ENCODE peak calls at places on chromosomes 1 and 21, in seven cellular contexts. One of them, this sample, is unnamed.

GRCh38 chr1:114342376-114342775 is 168.6 kb downstream of the TRIM33 start:
- DNase-seq in breast epithelium: no peak
- DNase-seq in coronary artery: no peak
- DNase-seq in psoas muscle: no peak
- DNase-seq in A549: no peak
- DNase-seq in body of pancreas: no peak
- DNase-seq in neuronal stem cell: no peak
- DNase-seq in this sample: no peak

GRCh38 chr1:43796111-43796581 is 88.8 kb downstream of the ST3GAL3 start:
- DNase-seq in body of pancreas: no peak
- DNase-seq in neuronal stem cell: no peak
- DNase-seq in psoas muscle: no peak
- DNase-seq in coronary artery: no peak
- DNase-seq in breast epithelium: no peak
- DNase-seq in A549: no peak
- DNase-seq in this sample: no peak

GRCh38 chr1:10380594-10381275 is 18.1 kb upstream of the PGD start:
- DNase-seq in psoas muscle: no peak
- DNase-seq in coronary artery: no peak
- DNase-seq in neuronal stem cell: no peak
- DNase-seq in breast epithelium: no peak
- DNase-seq in A549: peak
- DNase-seq in body of pancreas: no peak
- DNase-seq in this sample: no peak

GRCh38 chr21:32886339-32886738 is 114.8 kb upstream of the PAXBP1 start:
- DNase-seq in A549: no peak
- DNase-seq in coronary artery: no peak
- DNase-seq in breast epithelium: no peak
- DNase-seq in body of pancreas: no peak
- DNase-seq in neuronal stem cell: no peak
- DNase-seq in psoas muscle: no peak
- DNase-seq in this sample: no peak

GRCh38 chr1:21607549-21608529 is 61.3 kb downstream of the RAP1GAP start:
- DNase-seq in breast epithelium: no peak
- DNase-seq in neuronal stem cell: peak
- DNase-seq in body of pancreas: peak
- DNase-seq in coronary artery: peak
- DNase-seq in psoas muscle: peak
- DNase-seq in A549: peak
- DNase-seq in this sample: no peak

GRCh38 chr1:44267438-44267837 is 54.2 kb downstream of the DMAP1 start:
- DNase-seq in neuronal stem cell: no peak
- DNase-seq in breast epithelium: no peak
- DNase-seq in A549: no peak
- DNase-seq in psoas muscle: no peak
- DNase-seq in body of pancreas: peak
- DNase-seq in coronary artery: no peak
- DNase-seq in this sample: no peak

GRCh38 chr1:211625040-211625439 is 46.1 kb upstream of the SLC30A1 start:
- DNase-seq in body of pancreas: no peak
- DNase-seq in breast epithelium: no peak
- DNase-seq in coronary artery: no peak
- DNase-seq in neuronal stem cell: no peak
- DNase-seq in A549: no peak
- DNase-seq in psoas muscle: no peak
- DNase-seq in this sample: no peak

GRCh38 chr1:28144203-28145135 is 32.0 kb downstream of the PTAFR start:
- DNase-seq in neuronal stem cell: no peak
- DNase-seq in body of pancreas: no peak
- DNase-seq in A549: no peak
- DNase-seq in breast epithelium: no peak
- DNase-seq in coronary artery: no peak
- DNase-seq in psoas muscle: no peak
- DNase-seq in this sample: no peak

GRCh38 chr1:161198877-161199431 is at the start of gene ADAMTS4:
- DNase-seq in breast epithelium: peak
- DNase-seq in neuronal stem cell: no peak
- DNase-seq in coronary artery: peak
- DNase-seq in body of pancreas: peak
- DNase-seq in A549: no peak
- DNase-seq in psoas muscle: peak
- DNase-seq in this sample: peak

GRCh38 chr1:225851810-225852209 is 30.4 kb downstream of the TMEM63A start:
- DNase-seq in breast epithelium: no peak
- DNase-seq in A549: no peak
- DNase-seq in psoas muscle: no peak
- DNase-seq in coronary artery: no peak
- DNase-seq in neuronal stem cell: no peak
- DNase-seq in body of pancreas: no peak
- DNase-seq in this sample: no peak

GRCh38 chr1:29635073-29635335 is 398.7 kb downstream of the PTPRU start:
- DNase-seq in breast epithelium: no peak
- DNase-seq in neuronal stem cell: no peak
- DNase-seq in body of pancreas: no peak
- DNase-seq in psoas muscle: no peak
- DNase-seq in A549: no peak
- DNase-seq in coronary artery: no peak
- DNase-seq in this sample: no peak

DNA sequence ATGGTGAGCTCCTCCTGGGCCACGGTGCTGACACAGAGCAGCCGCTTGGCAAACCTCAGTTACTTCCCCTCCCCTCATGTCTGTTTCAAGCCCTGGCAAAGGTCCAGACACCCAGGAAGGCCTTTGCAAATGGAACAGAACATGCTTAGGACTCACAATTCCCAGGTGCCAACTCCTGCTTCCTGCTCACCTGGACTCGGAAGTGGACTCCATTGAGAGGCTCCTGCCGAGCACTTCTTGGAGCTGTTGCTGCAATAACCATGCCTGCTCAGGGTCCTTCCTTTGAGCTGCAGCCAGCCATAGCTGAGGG is 10.7 kb downstream of the DCST2 start:
- DNase-seq in neuronal stem cell: no peak
- DNase-seq in body of pancreas: peak
- DNase-seq in breast epithelium: no peak
- DNase-seq in coronary artery: no peak
- DNase-seq in A549: no peak
- DNase-seq in psoas muscle: no peak
- DNase-seq in this sample: no peak
- H3K27ac ChIP-seq in neuronal stem cell: no peak
- H3K27ac ChIP-seq in body of pancreas: peak
- H3K27ac ChIP-seq in breast epithelium: no peak
- H3K27ac ChIP-seq in coronary artery: no peak
- H3K27ac ChIP-seq in A549: peak
- H3K27ac ChIP-seq in psoas muscle: no peak
- H3K27ac ChIP-seq in this sample: no peak

DNA sequence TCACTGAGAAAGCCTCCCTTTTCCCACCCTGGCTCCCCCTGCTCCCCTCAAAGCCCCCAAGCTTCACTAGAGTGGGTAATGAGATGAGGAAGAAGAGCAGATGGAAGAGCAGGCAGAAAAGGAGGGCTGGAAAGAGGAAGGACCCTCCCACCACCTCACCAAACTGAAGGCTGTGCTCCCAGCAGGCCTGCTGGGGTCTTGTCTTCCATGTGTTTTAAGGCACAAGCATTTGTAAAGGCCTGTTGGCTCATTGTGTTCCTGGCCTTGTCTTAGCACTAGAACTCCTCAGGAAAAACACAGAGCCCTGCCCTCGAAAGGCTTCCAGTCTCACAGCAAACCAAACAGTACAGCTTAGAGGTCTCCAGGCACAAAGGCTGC is 51.5 kb downstream of the TOMM20 start:
- DNase-seq in body of pancreas: no peak
- DNase-seq in breast epithelium: no peak
- DNase-seq in A549: no peak
- DNase-seq in psoas muscle: no peak
- DNase-seq in coronary artery: no peak
- DNase-seq in neuronal stem cell: no peak
- DNase-seq in this sample: no peak
- H3K27ac ChIP-seq in body of pancreas: peak
- H3K27ac ChIP-seq in breast epithelium: peak
- H3K27ac ChIP-seq in A549: peak
- H3K27ac ChIP-seq in psoas muscle: peak
- H3K27ac ChIP-seq in coronary artery: peak
- H3K27ac ChIP-seq in neuronal stem cell: no peak
- H3K27ac ChIP-seq in this sample: peak

DNA sequence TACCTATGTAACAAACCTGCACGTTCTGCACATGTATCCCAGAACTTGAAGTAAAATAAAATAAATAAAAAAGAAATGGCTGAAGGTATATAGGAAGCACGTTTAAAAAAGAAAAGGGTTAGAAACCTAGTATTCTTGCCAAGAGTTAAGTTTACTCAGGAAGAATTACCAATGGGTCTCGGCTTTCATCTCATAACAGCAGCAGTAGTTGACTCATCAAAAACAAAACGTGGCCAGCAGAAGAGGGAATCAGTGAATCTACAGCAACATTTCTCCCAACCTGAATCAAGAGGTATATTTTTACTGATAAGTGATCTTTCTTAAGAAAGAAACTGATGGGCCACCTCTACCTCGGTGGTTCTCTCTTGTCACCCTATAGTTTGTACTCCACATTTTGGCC is 340.3 kb downstream of the BRINP2 start:
- DNase-seq in A549: no peak
- DNase-seq in psoas muscle: no peak
- DNase-seq in breast epithelium: no peak
- DNase-seq in neuronal stem cell: no peak
- DNase-seq in body of pancreas: no peak
- DNase-seq in coronary artery: no peak
- DNase-seq in this sample: no peak
- H3K27ac ChIP-seq in A549: no peak
- H3K27ac ChIP-seq in psoas muscle: no peak
- H3K27ac ChIP-seq in breast epithelium: no peak
- H3K27ac ChIP-seq in neuronal stem cell: no peak
- H3K27ac ChIP-seq in body of pancreas: no peak
- H3K27ac ChIP-seq in coronary artery: no peak
- H3K27ac ChIP-seq in this sample: no peak

DNA sequence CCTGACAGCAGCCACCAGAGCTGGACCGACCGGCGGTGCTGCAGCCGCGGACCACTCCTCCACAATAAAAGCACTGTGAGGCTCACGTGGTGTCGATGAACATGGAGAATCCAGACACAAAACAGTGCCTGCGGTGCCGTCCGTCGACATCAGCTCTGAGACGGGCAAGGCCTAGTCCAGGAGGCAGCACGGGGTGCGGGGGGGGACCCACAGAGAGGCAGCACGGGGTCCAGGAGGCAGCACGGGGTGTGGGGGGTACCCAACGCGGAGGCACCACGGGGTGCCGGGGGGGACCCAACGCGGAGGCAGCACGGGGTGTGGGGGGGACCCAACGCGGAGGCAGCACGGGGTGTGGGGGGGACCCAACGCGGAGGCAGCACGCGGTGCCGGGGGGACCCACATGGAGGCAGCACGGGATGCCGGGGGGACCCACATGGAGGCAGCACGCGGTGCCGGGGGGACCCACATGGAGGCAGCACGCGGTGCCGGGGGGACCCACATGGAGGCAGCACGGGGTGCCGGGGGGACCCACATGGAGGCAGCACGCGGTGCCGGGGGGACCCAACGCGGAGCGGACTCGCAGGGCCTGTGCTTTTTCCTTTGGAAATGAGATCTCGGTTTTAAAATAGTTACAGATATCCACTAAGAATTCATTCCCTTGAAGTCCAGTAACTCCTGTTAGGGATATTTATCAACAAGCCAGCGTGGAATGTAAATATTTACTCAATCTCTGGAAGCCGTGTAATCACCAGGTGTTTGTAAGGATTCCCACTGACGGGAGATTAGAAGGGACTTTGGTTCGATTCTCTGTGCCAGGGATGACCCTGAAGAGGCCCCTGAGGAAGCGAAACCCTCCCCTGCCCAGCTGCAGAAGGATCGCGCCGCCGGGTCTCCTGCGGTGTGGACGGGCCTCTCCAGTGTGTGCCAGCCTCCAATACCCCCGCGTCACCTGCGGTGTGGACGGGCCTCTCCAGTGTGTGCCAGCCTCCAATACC is 52.1 kb downstream of the COL6A1 start:
- DNase-seq in coronary artery: no peak
- DNase-seq in A549: no peak
- DNase-seq in psoas muscle: no peak
- DNase-seq in body of pancreas: no peak
- DNase-seq in neuronal stem cell: no peak
- DNase-seq in breast epithelium: no peak
- DNase-seq in this sample: no peak
- H3K27ac ChIP-seq in coronary artery: no peak
- H3K27ac ChIP-seq in A549: no peak
- H3K27ac ChIP-seq in psoas muscle: no peak
- H3K27ac ChIP-seq in body of pancreas: no peak
- H3K27ac ChIP-seq in neuronal stem cell: no peak
- H3K27ac ChIP-seq in breast epithelium: no peak
- H3K27ac ChIP-seq in this sample: no peak

GRCh38 chr1:111541721-111542120 is 38.3 kb upstream of the ADORA3 start:
- DNase-seq in body of pancreas: no peak
- DNase-seq in coronary artery: no peak
- DNase-seq in psoas muscle: no peak
- DNase-seq in neuronal stem cell: no peak
- DNase-seq in breast epithelium: no peak
- DNase-seq in A549: no peak
- DNase-seq in this sample: no peak
- H3K27ac ChIP-seq in body of pancreas: no peak
- H3K27ac ChIP-seq in coronary artery: no peak
- H3K27ac ChIP-seq in psoas muscle: no peak
- H3K27ac ChIP-seq in neuronal stem cell: no peak
- H3K27ac ChIP-seq in breast epithelium: no peak
- H3K27ac ChIP-seq in A549: no peak
- H3K27ac ChIP-seq in this sample: no peak